ENCODE peak calls at places on chromosomes 11 and 22, in eight cellular contexts. D is IMR-90, V is A549, L is upper lobe of left lung, I is GM12878, E is transverse colon, A is gastrocnemius medialis, P is body of pancreas. W is an unnamed sample. For H3K4me1, the result is how much of the 10 kb centered on the place peaks cover.

GRCh38 chr11:127110542-127110941 is 110.0 kb upstream of the KIRREL3 start:
- DNase-seq in D (no peak), V (no peak), L (no peak), I (no peak), E (no peak), A (no peak), P (no peak), W (no peak)

GRCh38 chr11:7632211-7632610 is 41.1 kb downstream of the CYB5R2 start:
- DNase-seq in D (no peak), V (no peak), L (no peak), I (no peak), E (no peak), A (no peak), P (no peak), W (no peak)

GRCh38 chr11:8768625-8769333 is 86.2 kb downstream of the RPL27A start:
- DNase-seq in D (peak), V (peak), L (no peak), I (no peak), E (no peak), A (no peak), P (peak), W (peak)

GRCh38 chr11:119567667-119568582 is 145.0 kb upstream of the THY1 start:
- DNase-seq in D (peak), V (peak), L (no peak), I (peak), E (no peak), A (no peak), P (no peak), W (peak)

GRCh38 chr22:46993626-46994025 is 231.2 kb downstream of the TBC1D22A start:
- DNase-seq in D (no peak), V (no peak), L (peak), I (no peak), E (no peak), A (no peak), P (peak), W (no peak)

GRCh38 chr11:25938952-25939351 is 393.0 kb upstream of the ANO3 start:
- DNase-seq in D (no peak), V (no peak), L (no peak), I (no peak), E (no peak), A (no peak), P (no peak), W (no peak)

GRCh38 chr11:73907191-73907590 is 30.4 kb downstream of the PAAF1 start:
- DNase-seq in D (peak), V (peak), L (no peak), I (no peak), E (no peak), A (peak), P (no peak), W (no peak)

GRCh38 chr11:128021304-128022006 is 565.9 kb downstream of the ETS1 start:
- DNase-seq in D (no peak), V (no peak), L (no peak), I (no peak), E (no peak), A (no peak), P (no peak), W (no peak)

GRCh38 chr11:119724956-119725355 is 4.0 kb downstream of the NECTIN1 start:
- DNase-seq in D (no peak), V (no peak), L (no peak), I (no peak), E (no peak), A (no peak), P (no peak), W (no peak)

GRCh38 chr11:57482782-57483569 is 22.6 kb downstream of the RTN4RL2 start:
- DNase-seq in D (peak), V (peak), L (peak), I (no peak), E (peak), A (no peak), P (no peak), W (peak)

GRCh38 chr11:128502736-128503135 is 84.6 kb downstream of the ETS1 start:
- DNase-seq in D (peak), V (peak), L (no peak), I (no peak), E (no peak), A (no peak), P (no peak), W (no peak)

GRCh38 chr11:118742304-118742703 is 48.7 kb downstream of the DDX6 start:
- DNase-seq in D (no peak), V (no peak), L (no peak), I (no peak), E (no peak), A (no peak), P (no peak), W (no peak)

DNA sequence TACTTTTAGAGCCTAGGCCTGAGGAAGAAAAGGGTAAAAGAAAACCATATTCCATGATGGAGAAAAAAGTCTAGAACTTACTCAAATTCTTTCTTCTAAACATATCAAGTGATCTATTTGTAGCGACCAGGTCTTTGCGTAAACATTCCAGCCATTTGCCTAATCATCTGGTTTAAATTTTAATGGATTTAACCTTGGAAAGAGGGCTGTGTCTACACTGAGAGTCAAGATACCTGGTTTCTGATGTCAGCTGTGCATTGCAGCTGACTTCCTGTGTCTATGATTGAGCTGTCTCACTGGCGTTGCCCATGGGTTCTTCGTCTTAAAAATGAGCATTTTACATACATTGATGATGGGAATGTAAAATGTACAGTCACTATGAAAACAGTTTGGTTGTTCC is 10.0 kb upstream of the TMEM123 start:
- DNase-seq in D (no peak), V (no peak), L (no peak), I (no peak), E (no peak), A (no peak), P (peak), W (no peak)
- H3K4me1 ChIP-seq in D (under half), V (under half), L (under half), I (under half), E (under half), A (under half), P (under half), W (under half)

DNA sequence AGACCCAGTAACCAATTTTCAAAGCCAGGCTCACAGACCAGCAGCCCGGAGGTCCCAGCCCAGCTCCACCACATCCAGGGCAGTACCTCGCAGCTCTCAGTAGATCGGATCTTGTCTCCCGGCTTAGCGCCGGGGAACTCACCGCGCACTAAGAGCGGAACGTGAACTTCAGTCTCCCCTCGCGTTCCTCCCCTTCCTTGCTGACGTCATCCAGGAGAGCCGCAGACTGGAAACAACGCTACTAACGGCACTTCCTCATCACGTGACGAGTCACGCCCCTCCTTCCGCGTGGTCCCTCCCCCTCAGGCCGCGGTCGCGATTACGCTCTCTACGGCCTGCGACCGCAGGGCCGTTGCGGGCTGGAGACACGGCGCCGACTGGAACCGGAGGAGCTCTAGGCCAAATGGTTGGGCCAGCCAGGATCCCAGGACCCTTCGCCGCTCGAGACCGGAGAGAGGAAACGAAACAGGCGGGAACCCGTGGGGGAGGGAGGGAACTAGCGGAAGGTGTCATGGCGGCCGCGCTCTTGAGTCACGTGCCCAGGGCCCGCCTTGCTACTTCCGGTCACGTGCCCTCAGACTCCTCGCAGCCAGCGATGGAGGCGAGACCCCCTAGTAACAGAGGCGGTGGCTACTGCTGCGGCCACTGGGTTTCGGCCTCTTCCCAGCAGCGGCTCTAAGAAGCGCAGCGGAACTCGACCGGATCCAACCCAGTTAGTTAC is at the start of the genes GTF2H1 and HPS5:
- DNase-seq in D (peak), V (peak), L (peak), I (peak), E (peak), A (peak), P (peak), W (peak)
- TF ChIP-seq POLR2A in D (peak), V (peak), L (peak), I (peak), E (peak), A (peak), P (peak), W (peak)

GRCh38 chr11:111926505-111927391 is 8.0 kb downstream of the C11orf52 start:
- DNase-seq in D (peak), V (peak), L (peak), I (peak), E (peak), A (peak), P (peak), W (peak)

GRCh38 chr11:111922803-111923202 is 4.1 kb downstream of the C11orf52 start:
- DNase-seq in D (peak), V (no peak), L (no peak), I (no peak), E (no peak), A (peak), P (no peak), W (peak)

GRCh38 chr11:111923351-111923788 is 4.7 kb downstream of the C11orf52 start:
- DNase-seq in D (peak), V (no peak), L (no peak), I (no peak), E (no peak), A (no peak), P (no peak), W (peak)

GRCh38 chr11:111923951-111924350 is 5.2 kb downstream of the C11orf52 start:
- DNase-seq in D (no peak), V (no peak), L (no peak), I (no peak), E (no peak), A (no peak), P (no peak), W (no peak)

GRCh38 chr11:111925953-111926352 is 7.2 kb downstream of the C11orf52 start:
- DNase-seq in D (no peak), V (no peak), L (no peak), I (no peak), E (no peak), A (no peak), P (no peak), W (no peak)
- H3K4me3 ChIP-seq in D (no peak), V (no peak), L (no peak), I (no peak), E (no peak), A (no peak), P (no peak), W (peak)

GRCh38 chr11:40679276-40679675 is 780.2 kb downstream of the LRRC4C start:
- DNase-seq in D (no peak), V (no peak), L (no peak), I (no peak), E (no peak), A (no peak), P (no peak), W (no peak)
- H3K4me1 ChIP-seq in D (under half), V (under half), L (under half), I (under half), E (under half), A (under half), P (under half), W (under half)

DNA sequence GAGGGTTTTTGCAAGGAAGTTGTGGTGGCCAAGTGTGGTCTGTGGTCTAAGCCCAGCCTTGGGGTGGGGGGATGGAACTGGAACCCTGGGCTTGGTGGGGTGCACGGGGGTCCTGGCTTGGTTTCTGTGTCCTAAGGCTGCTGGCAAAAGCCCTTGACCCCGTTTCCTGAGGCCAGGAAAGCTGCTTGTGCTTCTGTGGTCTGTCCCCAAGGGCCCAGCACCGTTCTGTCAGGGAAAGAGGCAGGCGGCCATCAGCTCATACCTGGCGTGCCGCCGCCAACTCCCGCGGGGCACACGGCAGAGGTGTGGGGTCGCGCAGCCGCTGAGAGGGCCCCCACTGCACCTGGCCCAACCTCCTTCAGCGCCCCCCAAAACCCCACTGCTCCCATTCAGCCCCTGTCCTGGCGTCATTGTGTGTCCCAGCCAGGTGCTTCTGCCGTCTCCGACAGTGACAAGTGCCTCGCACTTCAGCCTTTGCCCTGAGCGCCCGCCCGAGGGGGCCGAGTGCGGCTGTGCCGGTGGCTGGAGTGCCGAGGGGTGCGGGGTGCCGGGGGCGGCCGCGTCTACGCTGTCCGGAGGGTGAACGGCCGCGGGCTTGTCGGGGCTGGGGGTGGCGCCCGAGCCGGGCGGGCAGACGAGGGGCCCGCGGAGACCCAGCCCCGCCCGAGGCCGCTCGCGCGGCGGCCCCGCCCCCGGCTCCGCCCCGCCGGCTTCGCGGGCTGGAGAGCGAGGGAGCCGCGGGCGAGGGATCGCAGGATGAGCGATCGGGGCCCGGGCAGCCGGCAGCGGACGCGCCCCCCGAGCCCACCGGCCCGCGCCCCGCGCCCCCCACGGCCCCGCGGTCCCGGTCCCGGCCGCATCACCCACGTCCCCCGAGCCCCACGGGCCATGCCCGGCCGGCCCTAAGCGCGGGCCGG is at the start of gene CNIH2:
- DNase-seq in D (no peak), V (no peak), L (peak), I (no peak), E (peak), A (no peak), P (no peak), W (no peak)
- TF ChIP-seq POLR2A in D (no peak), V (no peak), L (no peak), I (peak), E (no peak), A (no peak), P (no peak), W (no peak)

DNA sequence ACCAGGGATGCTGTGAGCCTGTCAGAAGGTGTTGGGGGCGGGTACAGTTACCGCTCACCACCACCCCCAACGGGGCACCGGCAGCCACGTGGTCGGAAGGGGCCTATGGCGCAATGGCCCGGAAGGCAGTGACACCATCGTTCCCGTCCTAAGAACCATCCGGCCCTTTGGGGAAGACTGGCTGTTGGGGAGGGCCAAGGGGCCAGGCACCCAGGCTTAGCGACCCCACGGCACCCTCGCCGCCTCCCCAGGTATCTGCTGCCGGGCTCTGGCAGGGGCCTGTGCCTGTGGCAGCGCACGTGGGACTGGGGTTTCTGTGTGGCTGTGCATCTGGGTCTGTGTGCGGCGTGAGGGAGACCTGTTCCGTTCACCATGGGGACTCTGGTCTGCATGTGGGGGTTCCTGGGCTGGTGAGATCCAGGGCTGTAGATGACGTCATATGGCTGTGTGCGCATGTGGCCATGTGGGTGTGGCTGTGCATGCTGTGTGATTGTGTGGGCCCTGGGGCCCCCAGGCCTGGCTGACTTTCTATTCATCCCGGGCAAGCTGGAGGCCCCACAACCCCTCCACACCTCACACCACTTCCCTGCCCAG is 703 bp downstream of the OSM start:
- DNase-seq in D (no peak), V (no peak), L (peak), I (no peak), E (peak), A (no peak), P (no peak), W (no peak)
- H3K4me3 ChIP-seq in D (no peak), V (no peak), L (peak), I (peak), E (peak), A (no peak), P (no peak), W (no peak)

GRCh38 chr11:33320814-33321330 is 63.7 kb downstream of the HIPK3 start:
- DNase-seq in D (peak), V (no peak), L (no peak), I (no peak), E (no peak), A (no peak), P (no peak), W (no peak)
- H3K4me1 ChIP-seq in D (under half), V (under half), L (half or more), I (under half), E (under half), A (half or more), P (under half), W (under half)

W was measured in testis.